ENCODE peak calls at places on chromosomes 2 and 18, in six cellular contexts. N, R, E, Q, F and Z are unnamed samples.

GRCh38 chr2:27307545-27308358 is 493 bp downstream of the UCN start:
- DNase-seq in F (no peak), R (peak; percentile 30), N (no peak), E (no peak), Q (no peak), Z (peak; percentile 64)

GRCh38 chr2:201070966-201071304 is 536 bp downstream of the HYCC2 start:
- DNase-seq in Q (no peak), E (no peak), N (peak; percentile 35), R (no peak), F (no peak), Z (no peak)

GRCh38 chr2:54457326-54458023 is 1.3 kb downstream of the SPTBN1 start:
- DNase-seq in F (no peak), R (peak; percentile 69), E (no peak), Q (no peak), N (peak; percentile 59), Z (no peak)

GRCh38 chr2:183898641-183899040 is 699.7 kb upstream of the ZNF804A start:
- DNase-seq in Q (no peak), N (no peak), F (no peak), E (no peak), R (no peak), Z (no peak)

GRCh38 chr2:100759901-100760300 is 60.0 kb upstream of the NPAS2 start:
- DNase-seq in R (no peak), F (no peak), Q (no peak), E (no peak), N (no peak), Z (no peak)

GRCh38 chr2:65438137-65438899 is 5.9 kb upstream of the SPRED2 start:
- DNase-seq in Q (no peak), R (peak; percentile 26), E (no peak), F (no peak), N (peak; percentile 74), Z (no peak)

GRCh38 chr2:217552081-217552480 is 450.7 kb downstream of the TNS1 start:
- DNase-seq in F (no peak), N (no peak), E (no peak), R (no peak), Q (no peak), Z (no peak)

GRCh38 chr18:44682871-44683221 is 2.2 kb downstream of the SETBP1 start:
- DNase-seq in R (peak; percentile 44), E (no peak), Q (no peak), N (no peak), F (no peak), Z (no peak)

GRCh38 chr18:73199151-73199550 is 331.4 kb upstream of the NETO1 start:
- DNase-seq in E (no peak), F (no peak), Q (no peak), N (no peak), R (no peak), Z (no peak)

DNA sequence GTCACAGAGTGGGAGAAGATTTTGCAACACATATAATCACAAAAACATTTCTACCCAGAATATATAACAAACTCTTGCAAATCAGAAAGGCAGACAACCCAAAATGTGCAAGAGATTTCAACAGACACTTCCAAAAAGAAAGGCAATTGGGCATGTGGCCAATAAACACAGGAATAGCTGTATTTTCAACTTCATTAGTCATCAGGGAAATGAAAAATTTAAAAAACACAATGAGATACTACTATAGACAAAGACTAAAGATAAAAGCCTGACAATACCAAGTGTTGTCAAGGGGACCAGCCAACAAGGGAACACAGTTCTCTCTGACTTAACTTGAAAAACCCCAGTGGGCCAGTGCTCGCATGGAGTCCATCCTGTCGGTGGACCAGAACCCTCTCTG is 40.5 kb downstream of the MTHFD2 start:
- DNase-seq in Q (no peak), N (no peak), F (no peak), E (no peak), R (no peak), Z (no peak)
- TF ChIP-seq ATF3 in Q (no peak), N (no peak), F (no peak), E (no peak), R (no peak), Z (no peak)

GRCh38 chr2:152715854-152716428 is 1.3 kb downstream of the PRPF40A start:
- DNase-seq in E (peak; percentile 62), F (no peak), N (peak; percentile 84), R (peak; percentile 56), Q (peak; percentile 69), Z (peak; percentile 17)

GRCh38 chr2:152718047-152718908 is at the start of gene ARL6IP6:
- DNase-seq in F (peak; percentile 64), N (peak; percentile 91), E (peak; percentile 90), Q (peak; percentile 84), R (peak; percentile 94), Z (peak; percentile 60)

GRCh38 chr2:152717242-152718046 is at the start of gene PRPF40A:
- DNase-seq in N (peak; percentile 97), Q (peak; percentile 94), R (peak; percentile 99), F (peak; percentile 92), E (peak; percentile 100), Z (peak; percentile 95)

GRCh38 chr2:152715112-152715511 is 2.1 kb downstream of the PRPF40A start:
- DNase-seq in N (no peak), Q (no peak), R (no peak), F (no peak), E (no peak), Z (no peak)

DNA sequence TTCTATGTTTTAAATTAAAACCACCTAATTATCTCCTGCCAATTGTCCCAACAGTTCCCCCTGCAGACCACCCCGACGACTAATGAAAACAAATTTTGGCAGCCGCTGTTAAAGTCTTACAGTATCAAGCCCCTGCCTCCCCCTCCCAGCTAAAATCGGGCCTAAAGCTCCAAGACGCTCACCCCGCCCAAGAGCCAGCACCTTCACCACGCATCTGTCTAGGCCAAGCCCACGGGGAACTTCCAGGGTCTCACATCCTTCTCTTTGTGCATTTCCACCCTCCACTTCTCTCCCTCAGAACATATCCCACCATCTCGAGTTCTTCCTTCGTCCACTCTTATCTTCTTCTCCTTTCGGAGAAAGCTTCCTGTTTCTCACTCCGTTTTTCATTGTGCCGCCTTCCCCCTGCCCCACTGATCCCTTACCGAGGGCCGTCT is 438 bp downstream of the PRPF40A start:
- DNase-seq in F (no peak), E (peak; percentile 49), Q (no peak), N (peak; percentile 46), R (peak; percentile 25), Z (peak; percentile 51)
- TF ChIP-seq ATF3 in F (no peak), E (no peak), Q (no peak), N (no peak), R (no peak), Z (no peak)

DNA sequence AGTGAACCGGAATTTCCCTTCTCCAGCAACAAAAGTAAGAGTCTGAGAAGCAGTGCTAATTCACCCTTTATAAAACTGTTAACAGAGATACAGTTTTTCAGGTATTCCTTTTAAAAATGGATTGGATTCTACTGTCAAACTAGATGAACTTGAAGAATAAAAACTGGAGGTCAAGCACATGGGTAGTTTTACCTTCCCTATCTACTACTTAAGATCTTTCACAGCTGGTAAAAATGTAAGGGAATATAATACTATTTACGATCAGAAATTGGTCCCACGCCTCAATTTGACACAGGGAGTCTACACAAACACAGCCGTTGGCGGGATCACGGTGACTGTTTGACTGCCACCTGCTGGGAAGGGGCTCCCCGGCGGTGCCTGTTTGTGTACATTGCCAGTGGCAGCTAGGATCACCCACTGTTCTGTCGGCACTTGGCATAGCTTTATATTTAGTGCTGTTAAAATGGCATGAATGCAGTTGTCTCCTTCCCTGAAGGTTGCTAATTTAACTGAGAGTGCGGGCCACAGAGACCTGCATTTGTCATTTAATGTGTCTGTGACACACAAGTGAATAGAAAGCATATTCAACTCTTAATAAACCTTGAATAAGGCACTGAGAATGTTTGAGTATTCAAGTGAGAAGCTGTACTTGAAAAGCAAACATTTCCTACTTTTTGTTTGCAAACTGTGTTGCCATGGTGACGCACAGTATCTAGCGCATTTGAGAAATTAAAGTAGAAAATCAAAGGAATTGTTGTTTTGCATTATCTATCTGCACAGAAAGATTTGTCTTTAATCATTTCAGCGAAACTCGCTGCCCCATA is 59.6 kb downstream of the ABCG8 start:
- DNase-seq in R (peak; percentile 38), Q (no peak), N (peak; percentile 22), E (no peak), F (no peak), Z (no peak)
- TF ChIP-seq ATF3 in R (no peak), Q (no peak), N (no peak), E (no peak), F (no peak), Z (no peak)

GRCh38 chr2:179744341-179744740 is 117.1 kb downstream of the ZNF385B start:
- DNase-seq in E (no peak), R (no peak), N (no peak), F (no peak), Q (no peak), Z (no peak)

GRCh38 chr2:179751184-179751809 is 110.1 kb downstream of the ZNF385B start:
- DNase-seq in E (peak; percentile 44), F (no peak), Q (peak; percentile 18), R (no peak), N (peak; percentile 27), Z (no peak)

GRCh38 chr2:179746982-179747381 is 114.4 kb downstream of the ZNF385B start:
- DNase-seq in Q (no peak), R (no peak), N (no peak), F (no peak), E (no peak), Z (no peak)

GRCh38 chr2:179745615-179746263 is 115.7 kb downstream of the ZNF385B start:
- DNase-seq in R (no peak), F (no peak), N (no peak), E (no peak), Q (no peak), Z (no peak)

DNA sequence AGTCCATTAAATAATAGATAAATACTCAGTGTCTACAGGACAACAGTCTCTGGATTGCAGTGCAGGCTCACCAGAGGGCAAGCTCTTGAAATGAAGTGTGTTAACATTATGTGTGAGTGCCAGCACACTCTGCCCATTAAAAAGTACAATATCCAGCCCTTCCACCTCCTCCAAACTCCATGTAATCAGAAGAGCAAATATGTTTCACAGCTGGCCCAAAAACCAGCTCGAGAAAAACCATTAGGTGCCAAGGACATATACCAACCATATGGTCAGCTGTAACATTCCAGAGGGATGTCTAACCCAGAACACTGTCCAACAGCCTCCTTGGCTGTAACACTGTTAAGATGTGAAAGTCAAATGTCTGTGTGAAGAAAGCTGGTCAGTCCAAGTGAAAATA is 112.2 kb downstream of the ZNF385B start:
- DNase-seq in Q (no peak), E (no peak), F (no peak), N (no peak), R (no peak), Z (no peak)
- TF ChIP-seq ATF3 in Q (no peak), E (no peak), F (no peak), N (no peak), R (no peak), Z (no peak)